ENCODE peak calls at places on chromosomes 16 and 17, in ten cellular contexts. C is A549; E is psoas muscle; M is mucosa of descending colon; P is HL-60; Z is AG10803; L is CD4-positive, alpha-beta T cell; A is progenitor cell of endocrine pancreas; Q is GM13977; I is BE2C. H is an unnamed sample.

GRCh38 chr17:21296097-21297025 is 11.8 kb downstream of the MAP2K3 start:
- DNase-seq in C (no peak), E (no peak), M (no peak), P (no peak), Z (peak), L (no peak), A (no peak), Q (no peak), I (no peak), H (no peak)

GRCh38 chr16:84823926-84824325 is 4.1 kb downstream of the CRISPLD2 start:
- DNase-seq in C (no peak), E (no peak), M (no peak), P (no peak), Z (no peak), L (no peak), A (no peak), Q (no peak), I (no peak), H (no peak)

GRCh38 chr16:87490091-87490798 is 2.6 kb downstream of the ZCCHC14 start:
- DNase-seq in C (no peak), E (no peak), M (no peak), P (no peak), Z (no peak), L (no peak), A (no peak), Q (no peak), I (no peak), H (peak)

GRCh38 chr17:16941072-16941641 is 30.8 kb downstream of the TNFRSF13B start:
- DNase-seq in C (no peak), E (no peak), M (no peak), P (no peak), Z (no peak), L (no peak), A (no peak), Q (no peak), I (no peak), H (no peak)

GRCh38 chr16:54418903-54419302 is 132.3 kb upstream of the IRX3 start:
- DNase-seq in C (no peak), E (no peak), M (no peak), P (no peak), Z (no peak), L (no peak), A (no peak), Q (no peak), I (no peak), H (no peak)

GRCh38 chr17:178292-179065 is 3.0 kb downstream of the DOC2B start:
- DNase-seq in C (no peak), E (peak), M (no peak), P (no peak), Z (no peak), L (no peak), A (no peak), Q (no peak), I (peak), H (no peak)

GRCh38 chr16:259814-260253 is 15.9 kb downstream of the RGS11 start:
- DNase-seq in C (no peak), E (no peak), M (no peak), P (no peak), Z (no peak), L (no peak), A (no peak), Q (no peak), I (no peak), H (no peak)

GRCh38 chr17:77449908-77450741 is 309.4 kb downstream of the SEC14L1 start:
- DNase-seq in C (peak), E (peak), M (peak), P (no peak), Z (peak), L (no peak), A (no peak), Q (no peak), I (peak), H (peak)

GRCh38 chr16:65196696-65197095 is 74.8 kb upstream of the CDH11 start:
- DNase-seq in C (no peak), E (no peak), M (no peak), P (no peak), Z (no peak), L (no peak), A (no peak), Q (no peak), I (no peak), H (peak)

GRCh38 chr17:7173687-7174602 is 5.2 kb downstream of the ASGR1 start:
- DNase-seq in C (no peak), E (peak), M (peak), P (no peak), Z (no peak), L (peak), A (peak), Q (peak), I (no peak), H (no peak)

GRCh38 chr16:81526935-81527334 is 82.3 kb downstream of the CMIP start:
- DNase-seq in C (no peak), E (peak), M (no peak), P (no peak), Z (peak), L (no peak), A (no peak), Q (no peak), I (no peak), H (peak)

GRCh38 chr16:49439676-49440075 is 66.1 kb downstream of the C16orf78 start:
- DNase-seq in C (no peak), E (no peak), M (no peak), P (no peak), Z (no peak), L (no peak), A (no peak), Q (no peak), I (no peak), H (no peak)

GRCh38 chr17:6706996-6707395 is 6.2 kb downstream of the SLC13A5 start:
- DNase-seq in C (no peak), E (no peak), M (no peak), P (no peak), Z (no peak), L (no peak), A (no peak), Q (no peak), I (no peak), H (no peak)

GRCh38 chr16:80924372-80924978 is 82.2 kb downstream of the CMC2 start:
- DNase-seq in C (peak), E (peak), M (peak), P (no peak), Z (peak), L (no peak), A (peak), Q (peak), I (peak), H (peak)

GRCh38 chr16:10552998-10553491 is 27.4 kb downstream of the EMP2 start:
- DNase-seq in C (peak), E (peak), M (peak), P (no peak), Z (no peak), L (peak), A (no peak), Q (peak), I (peak), H (no peak)

GRCh38 chr17:71251276-71251675 is 869.5 kb upstream of the SOX9 start:
- DNase-seq in C (no peak), E (no peak), M (no peak), P (no peak), Z (peak), L (no peak), A (no peak), Q (no peak), I (no peak), H (no peak)

GRCh38 chr17:44518032-44518431 is 14.8 kb upstream of the GPATCH8 start:
- DNase-seq in C (no peak), E (no peak), M (no peak), P (no peak), Z (peak), L (no peak), A (no peak), Q (no peak), I (no peak), H (no peak)

GRCh38 chr16:35181422-35182030 is 1722.1 kb downstream of the TP53TG3F start:
- DNase-seq in C (no peak), E (no peak), M (no peak), P (no peak), Z (no peak), L (no peak), A (no peak), Q (no peak), I (no peak), H (no peak)

GRCh38 chr16:28193530-28194423 is 18.0 kb downstream of the XPO6 start:
- DNase-seq in C (no peak), E (no peak), M (no peak), P (no peak), Z (peak), L (no peak), A (no peak), Q (no peak), I (no peak), H (peak)

GRCh38 chr16:23274968-23275367 is 27.1 kb upstream of the SCNN1B start:
- DNase-seq in C (no peak), E (no peak), M (no peak), P (no peak), Z (no peak), L (no peak), A (no peak), Q (no peak), I (no peak), H (no peak)

GRCh38 chr16:556479-557173 is 3.6 kb upstream of the PRR35 start:
- DNase-seq in C (no peak), E (no peak), M (no peak), P (no peak), Z (no peak), L (no peak), A (no peak), Q (peak), I (no peak), H (no peak)

GRCh38 chr17:45719335-45720071 is 64.6 kb upstream of the CRHR1 start:
- DNase-seq in C (peak), E (no peak), M (no peak), P (no peak), Z (peak), L (no peak), A (no peak), Q (no peak), I (peak), H (peak)

GRCh38 chr16:78832100-78832499 is 732.6 kb downstream of the WWOX start:
- DNase-seq in C (no peak), E (no peak), M (no peak), P (no peak), Z (no peak), L (no peak), A (no peak), Q (no peak), I (no peak), H (no peak)

GRCh38 chr17:35097776-35098175 is 21.9 kb downstream of the RAD51D start:
- DNase-seq in C (no peak), E (no peak), M (no peak), P (no peak), Z (no peak), L (no peak), A (no peak), Q (no peak), I (no peak), H (no peak)

GRCh38 chr16:35733971-35734702 is 2274.7 kb downstream of the TP53TG3F start:
- DNase-seq in C (no peak), E (no peak), M (no peak), P (no peak), Z (no peak), L (no peak), A (no peak), Q (no peak), I (no peak), H (no peak)

GRCh38 chr17:3400008-3400407 is 1.8 kb upstream of the OR1E1 start:
- DNase-seq in C (no peak), E (no peak), M (no peak), P (no peak), Z (no peak), L (no peak), A (no peak), Q (no peak), I (no peak), H (peak)

GRCh38 chr17:80035937-80036714 is at the start of gene CCDC40:
- DNase-seq in C (peak), E (peak), M (peak), P (no peak), Z (peak), L (peak), A (peak), Q (peak), I (peak), H (peak)

GRCh38 chr16:89646906-89647305 is 10.6 kb downstream of the CHMP1A start:
- DNase-seq in C (no peak), E (no peak), M (no peak), P (no peak), Z (no peak), L (no peak), A (no peak), Q (no peak), I (no peak), H (no peak)

GRCh38 chr16:69727916-69728270 is 1.5 kb upstream of the NQO1 start:
- DNase-seq in C (no peak), E (no peak), M (no peak), P (no peak), Z (no peak), L (no peak), A (no peak), Q (no peak), I (no peak), H (no peak)

GRCh38 chr16:21060027-21060510 is 90.6 kb downstream of the DNAH3 start:
- DNase-seq in C (no peak), E (no peak), M (no peak), P (no peak), Z (no peak), L (no peak), A (no peak), Q (no peak), I (no peak), H (no peak)

GRCh38 chr17:14604920-14605599 is 304.2 kb downstream of the HS3ST3B1 start:
- DNase-seq in C (no peak), E (no peak), M (peak), P (peak), Z (no peak), L (no peak), A (no peak), Q (no peak), I (no peak), H (no peak)

GRCh38 chr17:9645858-9646555 is 690 bp downstream of the USP43 start:
- DNase-seq in C (peak), E (no peak), M (peak), P (no peak), Z (no peak), L (no peak), A (peak), Q (peak), I (no peak), H (no peak)
- TF ChIP-seq CTCF in C (peak), E (no peak), M (no peak), P (no peak), Z (no peak), L (no peak), A (no peak), Q (peak), I (no peak), H (no peak)

DNA sequence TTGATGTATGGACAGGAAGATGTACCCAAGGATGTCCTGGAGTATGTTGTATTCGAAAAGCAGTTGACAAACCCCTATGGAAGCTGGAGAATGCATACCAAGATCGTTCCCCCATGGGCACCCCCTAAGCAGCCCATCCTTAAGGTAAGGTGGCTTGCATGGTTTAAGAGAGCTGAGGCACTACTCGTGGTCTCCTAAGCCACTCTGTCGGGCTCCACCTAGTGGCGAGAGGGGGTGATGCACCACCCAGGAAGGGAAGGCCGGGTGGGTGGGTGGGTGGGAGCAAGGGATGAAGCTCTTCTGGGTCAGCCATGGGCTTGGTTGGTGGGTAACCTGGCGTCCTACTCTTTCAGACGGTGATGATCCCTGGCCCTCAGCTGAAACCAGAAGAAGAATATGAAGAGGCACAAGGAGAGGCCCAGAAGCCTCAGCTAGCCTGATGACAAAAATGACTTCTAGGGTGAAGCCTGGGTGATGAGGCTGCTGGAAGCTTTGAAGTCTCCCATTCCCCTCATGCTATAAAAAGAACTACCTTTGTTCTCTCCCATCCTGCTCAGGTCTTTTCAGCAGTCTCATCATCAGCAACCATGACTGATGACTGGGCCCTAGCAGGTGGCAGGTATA is 21.5 kb downstream of the GPR179 start:
- DNase-seq in C (peak), E (peak), M (peak), P (peak), Z (peak), L (peak), A (peak), Q (peak), I (peak), H (peak)
- TF ChIP-seq CTCF in C (peak), E (peak), M (peak), P (peak), Z (peak), L (peak), A (peak), Q (peak), I (peak), H (peak)

DNA sequence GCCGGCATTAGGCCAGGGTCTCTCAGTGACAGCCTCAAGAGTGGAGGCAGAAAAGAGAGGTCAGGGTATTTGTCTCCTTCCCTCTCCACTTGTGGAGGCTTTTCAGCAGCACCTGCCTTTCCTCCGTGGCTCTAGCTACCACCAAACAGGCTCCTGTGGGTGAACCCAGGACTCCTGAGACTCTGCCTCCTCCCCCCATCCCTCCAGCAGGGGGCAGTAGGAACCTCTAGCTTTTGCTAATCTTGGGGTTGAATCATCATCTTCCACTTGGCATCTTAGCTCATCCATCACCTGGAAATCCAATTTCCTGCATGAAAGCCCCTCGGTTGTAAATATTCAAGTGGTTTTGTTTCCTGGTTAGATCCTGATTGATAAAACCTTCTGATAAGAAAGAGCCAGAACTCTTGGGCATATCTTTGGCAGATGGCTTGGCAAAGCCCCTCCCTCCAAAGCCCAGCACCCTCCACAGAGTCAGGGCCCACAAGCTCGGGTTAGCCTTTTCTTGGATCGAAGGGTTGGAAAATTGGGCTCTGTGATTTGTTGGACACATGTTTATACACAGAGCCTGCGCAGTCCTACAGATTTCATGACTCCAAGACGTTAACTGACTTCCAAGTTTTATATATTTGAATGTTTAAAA is 322.1 kb downstream of the MAP2K4 start:
- DNase-seq in C (peak), E (no peak), M (peak), P (no peak), Z (no peak), L (no peak), A (no peak), Q (peak), I (no peak), H (peak)
- TF ChIP-seq CTCF in C (peak), E (no peak), M (no peak), P (peak), Z (peak), L (no peak), A (peak), Q (peak), I (no peak), H (peak)

DNA sequence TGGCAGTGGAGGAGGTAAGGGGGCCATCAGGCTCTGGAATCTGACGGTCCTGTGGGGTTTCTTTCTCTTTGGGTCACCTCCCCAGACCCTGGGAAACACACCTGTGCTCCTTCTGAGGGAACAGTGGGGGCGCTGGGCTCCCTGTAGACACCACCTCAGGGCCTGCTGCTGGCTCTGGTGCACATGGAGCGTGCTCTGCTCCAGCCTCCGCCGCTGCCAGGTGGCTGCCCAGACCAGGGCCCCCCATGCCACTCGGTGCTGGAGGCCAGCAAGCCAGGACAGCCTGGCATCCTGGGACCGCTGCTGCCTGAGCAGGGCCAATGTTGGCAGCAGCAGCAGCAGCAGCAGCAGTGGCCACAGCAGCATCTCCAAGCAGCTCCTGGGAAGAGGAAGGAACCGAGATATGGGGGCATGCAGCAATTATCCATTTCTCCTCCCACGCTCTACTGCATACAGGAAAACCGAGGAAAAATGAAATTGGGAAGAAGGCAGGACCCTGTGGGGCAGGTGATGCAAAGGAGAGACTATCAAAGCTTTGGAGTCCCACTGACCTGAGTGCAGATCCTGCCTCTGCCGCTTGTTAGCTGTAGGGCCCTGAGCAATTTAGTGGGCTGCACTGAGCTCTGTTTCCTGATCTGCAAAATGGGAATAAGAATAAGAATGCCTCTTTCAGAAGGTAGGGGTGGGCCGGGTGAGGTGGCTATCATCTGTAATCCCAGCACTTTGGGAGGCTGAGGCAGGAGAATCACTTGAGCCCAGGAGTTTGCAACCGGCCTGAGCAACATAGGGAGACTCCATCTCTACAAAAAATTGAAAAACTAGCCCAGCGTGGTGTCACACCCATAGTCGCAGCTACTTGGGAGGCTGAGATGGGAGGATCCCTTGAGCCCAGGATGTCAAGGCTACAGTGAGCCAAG is 820 bp downstream of the GHDC start:
- DNase-seq in C (no peak), E (no peak), M (no peak), P (no peak), Z (no peak), L (no peak), A (no peak), Q (no peak), I (no peak), H (no peak)
- TF ChIP-seq CTCF in C (no peak), E (no peak), M (no peak), P (no peak), Z (no peak), L (no peak), A (no peak), Q (no peak), I (no peak), H (no peak)

DNA sequence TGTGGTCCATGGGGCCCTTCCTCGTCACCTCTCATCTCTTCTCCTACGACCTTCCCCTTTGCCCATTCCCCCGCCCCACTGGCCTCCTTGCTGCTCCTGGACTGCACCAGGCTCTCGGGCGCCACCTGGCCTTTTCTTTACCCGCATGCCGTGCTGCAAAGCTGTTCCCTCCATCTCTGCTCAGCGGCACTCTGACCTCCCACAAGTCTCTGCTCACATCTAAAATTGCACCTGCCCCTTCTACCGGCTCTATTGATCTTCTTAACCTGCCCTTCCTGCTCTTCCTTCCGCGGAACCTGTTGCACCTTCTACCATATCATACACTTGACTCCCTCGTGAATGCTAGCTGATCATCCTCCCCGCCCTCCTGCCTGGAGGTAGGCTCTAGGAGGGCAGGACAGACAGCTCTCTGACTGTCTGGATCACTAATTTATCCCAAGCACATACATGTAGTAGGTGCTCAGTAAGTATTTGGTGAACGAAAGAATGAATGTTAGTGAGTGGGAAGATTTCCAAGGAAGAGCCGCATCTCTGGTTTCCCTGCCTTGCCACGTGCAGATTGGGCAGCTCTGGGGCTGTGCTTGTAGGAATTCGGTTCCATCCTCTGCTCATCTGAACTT is 17.3 kb downstream of the DNAH17 start:
- DNase-seq in C (no peak), E (peak), M (peak), P (peak), Z (no peak), L (no peak), A (no peak), Q (no peak), I (no peak), H (no peak)
- TF ChIP-seq CTCF in C (no peak), E (no peak), M (peak), P (no peak), Z (no peak), L (no peak), A (no peak), Q (no peak), I (no peak), H (no peak)